ENCODE peak calls at places on chromosomes 4 and X, in five cellular contexts. O is stomach, Q is K562, G is bronchial epithelial cell, J is AG09309. F is an unnamed sample.

GRCh38 chrX:85203461-85203970 is 40.1 kb downstream of the SATL1 start:
- DNase-seq in O (no peak), Q (no peak), G (no peak), J (no peak), F (no peak)

GRCh38 chrX:145506225-145506624 is 258.9 kb downstream of the SPANXN1 start:
- DNase-seq in O (no peak), Q (no peak), G (peak; percentile 0), J (no peak), F (no peak)

GRCh38 chr4:137310593-137311490 is 221.5 kb downstream of the PCDH18 start:
- DNase-seq in O (no peak), Q (no peak), G (peak; percentile 50), J (peak; percentile 69), F (peak; percentile 70)

GRCh38 chrX:147850875-147851274 is 60.8 kb upstream of the FMR1 start:
- DNase-seq in O (no peak), Q (peak; percentile 5), G (no peak), J (no peak), F (no peak)

GRCh38 chr4:173253561-173253960 is 80.6 kb downstream of the HMGB2 start:
- DNase-seq in O (no peak), Q (no peak), G (no peak), J (no peak), F (no peak)

GRCh38 chr4:83876047-83876446 is 340.1 kb downstream of the GPAT3 start:
- DNase-seq in O (no peak), Q (no peak), G (peak; percentile 47), J (no peak), F (no peak)

GRCh38 chr4:86948276-86948675 is 13.5 kb downstream of the AFF1 start:
- DNase-seq in O (no peak), Q (no peak), G (no peak), J (no peak), F (no peak)

GRCh38 chr4:10521386-10521785 is 64.2 kb upstream of the ZNF518B start:
- DNase-seq in O (no peak), Q (no peak), G (no peak), J (no peak), F (no peak)

GRCh38 chrX:40175416-40176255 is 77.9 kb upstream of the BCOR start:
- DNase-seq in O (peak; percentile 65), Q (peak; percentile 91), G (no peak), J (no peak), F (no peak)

GRCh38 chr4:141078871-141079270 is 54.4 kb downstream of the RNF150 start:
- DNase-seq in O (no peak), Q (no peak), G (no peak), J (peak; percentile 41), F (no peak)

GRCh38 chr4:99540287-99540939 is 23.4 kb downstream of the TRMT10A start:
- DNase-seq in O (no peak), Q (no peak), G (peak; percentile 33), J (no peak), F (no peak)

GRCh38 chr4:79820427-79820826 is 252.6 kb downstream of the ANTXR2 start:
- DNase-seq in O (no peak), Q (no peak), G (no peak), J (no peak), F (no peak)

GRCh38 chr4:131337956-131338355 is 1811.1 kb upstream of the PCDH10 start:
- DNase-seq in O (no peak), Q (no peak), G (no peak), J (no peak), F (no peak)

GRCh38 chr4:8744083-8744805 is 127.4 kb downstream of the HMX1 start:
- DNase-seq in O (no peak), Q (no peak), G (no peak), J (no peak), F (no peak)

GRCh38 chrX:11304829-11305228 is 11.6 kb downstream of the AMELX start:
- DNase-seq in O (no peak), Q (no peak), G (no peak), J (no peak), F (no peak)

GRCh38 chrX:10620121-10620699 is at the start of gene MID1:
- DNase-seq in O (peak; percentile 66), Q (no peak), G (peak; percentile 60), J (no peak), F (no peak)

GRCh38 chr4:101527186-101527585 is 179.9 kb upstream of the PPP3CA start:
- DNase-seq in O (no peak), Q (no peak), G (peak; percentile 33), J (no peak), F (no peak)

GRCh38 chr4:83267121-83267834 is 17.3 kb downstream of the COQ2 start:
- DNase-seq in O (no peak), Q (no peak), G (peak; percentile 59), J (peak; percentile 87), F (no peak)

GRCh38 chr4:114263233-114263632 is 283.8 kb upstream of the ARSJ start:
- DNase-seq in O (no peak), Q (no peak), G (peak; percentile 74), J (peak; percentile 4), F (no peak)

GRCh38 chr4:78691971-78692814 is 84.0 kb upstream of the BMP2K start:
- DNase-seq in O (no peak), Q (peak; percentile 98), G (no peak), J (no peak), F (no peak)

GRCh38 chr4:7841071-7841470 is 98.6 kb downstream of the AFAP1 start:
- DNase-seq in O (no peak), Q (no peak), G (no peak), J (no peak), F (no peak)

GRCh38 chrX:85619962-85620361 is 240.5 kb upstream of the POF1B start:
- DNase-seq in O (no peak), Q (no peak), G (no peak), J (no peak), F (no peak)

GRCh38 chr4:171186700-171187099 is 626.5 kb upstream of the GALNTL6 start:
- DNase-seq in O (no peak), Q (no peak), G (no peak), J (no peak), F (no peak)

GRCh38 chrX:4572652-4573051 is 859.2 kb upstream of the PRKX start:
- DNase-seq in O (no peak), Q (no peak), G (no peak), J (no peak), F (no peak)

GRCh38 chrX:144592036-144592435 is 655.3 kb upstream of the SPANXN1 start:
- DNase-seq in O (no peak), Q (no peak), G (no peak), J (no peak), F (no peak)

GRCh38 chrX:14801136-14801535 is 71.7 kb downstream of the FANCB start:
- DNase-seq in O (no peak), Q (no peak), G (peak; percentile 63), J (no peak), F (no peak)

GRCh38 chrX:40068048-40068447 is 29.7 kb downstream of the BCOR start:
- DNase-seq in O (no peak), Q (no peak), G (peak; percentile 15), J (no peak), F (no peak)

GRCh38 chrX:50100188-50100587 is 100.6 kb downstream of the AKAP4 start:
- DNase-seq in O (no peak), Q (peak; percentile 41), G (peak; percentile 9), J (no peak), F (no peak)

GRCh38 chrX:154074199-154074598 is 23.3 kb downstream of the MECP2 start:
- DNase-seq in O (no peak), Q (no peak), G (peak; percentile 58), J (peak; percentile 24), F (peak; percentile 19)

GRCh38 chr4:154416183-154416543 is 75.4 kb downstream of the DCHS2 start:
- DNase-seq in O (no peak), Q (peak; percentile 68), G (no peak), J (no peak), F (no peak)

GRCh38 chr4:173273956-173274355 is 60.2 kb downstream of the HMGB2 start:
- DNase-seq in O (no peak), Q (no peak), G (no peak), J (no peak), F (no peak)

GRCh38 chrX:154547245-154548027 is at the start of gene IKBKG:
- DNase-seq in O (peak; percentile 89), Q (peak; percentile 95), G (peak; percentile 69), J (peak; percentile 61), F (peak; percentile 36)

GRCh38 chrX:95058815-95059214 is 1384.8 kb downstream of the FAM133A start:
- DNase-seq in O (no peak), Q (no peak), G (peak; percentile 74), J (peak; percentile 33), F (peak; percentile 47)

DNA sequence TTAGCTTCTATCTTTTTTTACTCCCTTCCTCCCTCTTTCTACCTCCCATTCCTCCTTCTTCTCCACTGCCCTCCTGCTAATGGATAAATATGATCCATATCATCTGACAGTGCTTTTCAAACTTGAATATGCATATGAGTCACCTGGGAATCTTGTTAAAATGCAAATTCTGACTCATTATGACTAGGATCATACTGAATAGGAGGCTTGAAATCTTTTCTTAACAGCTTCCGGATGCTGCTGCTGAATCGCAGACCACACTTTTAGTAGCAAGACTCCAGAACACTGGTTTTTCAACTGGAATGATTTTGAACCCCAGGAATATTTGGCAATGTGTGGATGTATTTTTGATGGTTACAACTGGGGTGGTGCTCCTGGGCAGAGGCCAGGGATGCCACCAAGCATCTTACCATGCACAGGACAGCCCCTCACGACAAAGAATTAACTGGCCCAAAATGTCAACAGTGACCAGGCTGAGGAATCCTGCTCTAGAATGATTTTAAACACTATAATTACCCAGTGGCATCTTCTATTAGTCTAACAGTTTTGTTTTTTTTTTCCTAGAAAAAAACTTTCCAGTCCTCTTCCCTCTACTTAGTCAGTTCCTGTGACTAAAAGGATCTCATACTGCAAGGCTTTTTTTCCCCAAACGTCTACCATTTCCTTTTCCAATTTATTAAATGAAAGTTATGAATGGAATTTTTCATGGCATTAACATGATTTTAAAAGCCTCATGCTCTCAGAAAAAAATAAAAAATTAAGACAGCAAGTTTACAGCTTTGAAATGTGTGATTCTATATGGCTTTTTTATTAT is 10.6 kb upstream of the PYURF start:
- DNase-seq in O (no peak), Q (no peak), G (peak; percentile 98), J (peak; percentile 74), F (peak; percentile 77)
- H3K4me3 ChIP-seq in O (no peak overlapping the region), Q (no peak overlapping the region), G (no peak overlapping the region), J (no peak overlapping the region), F (no peak overlapping the region)

GRCh38 chrX:96575011-96575410 is 109.6 kb upstream of the DIAPH2 start:
- DNase-seq in O (no peak), Q (no peak), G (no peak), J (no peak), F (no peak)
- TF ChIP-seq CTCF in O (no peak), Q (no peak), G (no peak), J (no peak), F (no peak)

GRCh38 chrX:65677954-65678469 is 10.6 kb downstream of the MSN start:
- DNase-seq in O (no peak), Q (no peak), G (peak; percentile 91), J (peak; percentile 63), F (peak; percentile 64)

GRCh38 chrX:65671966-65672365 is 4.5 kb downstream of the MSN start:
- DNase-seq in O (no peak), Q (no peak), G (no peak), J (no peak), F (no peak)

GRCh38 chrX:65673857-65674350 is 6.5 kb downstream of the MSN start:
- DNase-seq in O (no peak), Q (no peak), G (no peak), J (no peak), F (no peak)

GRCh38 chrX:65671286-65671685 is 3.8 kb downstream of the MSN start:
- DNase-seq in O (no peak), Q (no peak), G (no peak), J (no peak), F (no peak)

GRCh38 chrX:65674351-65674893 is 7.0 kb downstream of the MSN start:
- DNase-seq in O (no peak), Q (no peak), G (no peak), J (no peak), F (no peak)
- H3K4me3 ChIP-seq in O (peak overlapping the region; percentile 13), Q (no peak overlapping the region), G (no peak overlapping the region), J (no peak overlapping the region), F (no peak overlapping the region)

GRCh38 chr4:3041192-3042142 is 32.9 kb downstream of the HTT-AS start:
- DNase-seq in O (peak; percentile 35), Q (no peak), G (peak; percentile 21), J (no peak), F (no peak)
- TF ChIP-seq CTCF in O (no peak), Q (no peak), G (no peak), J (peak; percentile 3), F (no peak)